ENCODE peak calls at places on chromosomes 12 and 14, in ten cellular contexts. F, D, O, C, X, L, I, A, W and P are unnamed samples.

GRCh38 chr12:66272650-66273049 is 29.6 kb upstream of the HELB start:
- DNase-seq in O (no peak), I (no peak), L (no peak), X (no peak), F (no peak), A (no peak), W (no peak), C (no peak), D (no peak), P (no peak)

GRCh38 chr12:124740691-124741137 is 123.0 kb downstream of the SCARB1 start:
- DNase-seq in I (peak), C (peak), L (no peak), A (no peak), X (no peak), O (no peak), W (no peak), F (no peak), D (no peak), P (peak)

GRCh38 chr12:51752490-51752889 is 96.0 kb downstream of the FIGNL2 start:
- DNase-seq in F (no peak), W (no peak), L (no peak), O (peak), D (peak), X (peak), A (no peak), C (peak), I (no peak), P (peak)

GRCh38 chr12:101604132-101604531 is 9.4 kb downstream of the MYBPC1 start:
- DNase-seq in C (no peak), D (no peak), F (no peak), I (no peak), A (no peak), W (no peak), X (no peak), L (no peak), O (no peak), P (no peak)

GRCh38 chr14:30648471-30648870 is 26.4 kb downstream of the SCFD1 start:
- DNase-seq in A (no peak), D (no peak), O (no peak), W (no peak), F (no peak), I (no peak), X (no peak), L (no peak), C (no peak), P (no peak)

GRCh38 chr12:121590476-121591143 is 9.8 kb upstream of the KDM2B start:
- DNase-seq in F (peak), X (no peak), A (peak), C (no peak), D (no peak), L (no peak), O (no peak), W (peak), I (peak), P (peak)

GRCh38 chr12:102993537-102993936 is 36.1 kb downstream of the ASCL1 start:
- DNase-seq in W (no peak), A (no peak), X (no peak), F (no peak), D (no peak), O (no peak), I (no peak), C (no peak), L (no peak), P (no peak)

GRCh38 chr12:92537235-92537960 is 165.4 kb upstream of the PLEKHG7 start:
- DNase-seq in A (no peak), W (no peak), I (no peak), C (no peak), L (no peak), O (no peak), X (no peak), D (no peak), F (no peak), P (no peak)

GRCh38 chr12:49092086-49092815 is 2.4 kb downstream of the DHH start:
- DNase-seq in A (no peak), L (no peak), C (peak), X (no peak), F (peak), D (peak), W (peak), I (peak), O (peak), P (peak)

GRCh38 chr12:128789356-128789929 is 34.3 kb downstream of the SLC15A4 start:
- DNase-seq in X (no peak), L (no peak), I (no peak), A (no peak), O (no peak), C (no peak), D (no peak), F (no peak), W (no peak), P (no peak)

GRCh38 chr12:5083955-5084849 is 40.5 kb downstream of the KCNA5 start:
- DNase-seq in I (peak), L (no peak), F (no peak), W (no peak), A (peak), C (no peak), X (no peak), D (peak), O (no peak), P (peak)

GRCh38 chr12:47777741-47778558 is 4.9 kb downstream of the SLC48A1 start:
- DNase-seq in F (no peak), X (no peak), A (no peak), L (peak), I (no peak), W (no peak), D (no peak), C (no peak), O (peak), P (peak)

GRCh38 chr12:53236443-53237111 is 4.6 kb upstream of the RARG start:
- DNase-seq in F (peak), I (no peak), W (peak), L (no peak), X (no peak), D (no peak), C (no peak), O (no peak), A (no peak), P (no peak)

GRCh38 chr14:32476532-32476931 is 147.4 kb downstream of the AKAP6 start:
- DNase-seq in F (no peak), C (no peak), W (no peak), A (no peak), O (no peak), X (no peak), I (no peak), L (no peak), D (no peak), P (no peak)